ENCODE peak calls at places on chromosome 7, in nine cellular contexts. M, K, W, H, Q, R, N, I and E are unnamed samples.

GRCh38 chr7:97090761-97091353 is 26.6 kb upstream of the SDHAF3 start:
- DNase-seq in Q (no peak), W (no peak), M (no peak), R (no peak), K (no peak), I (no peak), H (no peak), N (no peak), E (no peak)

GRCh38 chr7:121027761-121028681 is 39.5 kb downstream of the CPED1 start:
- DNase-seq in R (no peak), K (no peak), H (no peak), N (no peak), I (no peak), W (no peak), Q (no peak), M (no peak), E (peak)

GRCh38 chr7:151048911-151049463 is 656 bp downstream of the ASIC3 start:
- DNase-seq in Q (no peak), H (no peak), I (no peak), R (no peak), K (no peak), M (no peak), N (no peak), W (no peak), E (no peak)

GRCh38 chr7:101537205-101537604 is 91.9 kb downstream of the MYL10 start:
- DNase-seq in I (no peak), W (no peak), H (no peak), Q (no peak), K (no peak), R (peak), M (no peak), N (peak), E (no peak)

GRCh38 chr7:44980393-44981034 is 1.7 kb upstream of the MYO1G start:
- DNase-seq in M (peak), W (peak), N (no peak), Q (no peak), H (no peak), I (peak), R (no peak), K (no peak), E (no peak)

GRCh38 chr7:134870781-134871180 is 91.3 kb downstream of the CALD1 start:
- DNase-seq in K (no peak), R (no peak), Q (no peak), M (no peak), H (no peak), W (no peak), N (no peak), I (no peak), E (no peak)

GRCh38 chr7:133724694-133725093 is 402.4 kb upstream of the LRGUK start:
- DNase-seq in I (no peak), W (no peak), Q (no peak), M (no peak), N (no peak), H (no peak), K (no peak), R (no peak), E (no peak)

GRCh38 chr7:114087674-114088539 is 169.1 kb upstream of the PPP1R3A start:
- DNase-seq in W (no peak), I (no peak), Q (no peak), N (no peak), M (no peak), K (no peak), H (peak), R (peak), E (no peak)

GRCh38 chr7:139246905-139247304 is 15.9 kb downstream of the UBN2 start:
- DNase-seq in R (no peak), W (no peak), I (no peak), H (no peak), Q (peak), N (peak), M (no peak), K (no peak), E (no peak)

GRCh38 chr7:20932785-20933184 is 146.1 kb upstream of the SP8 start:
- DNase-seq in N (no peak), K (no peak), R (no peak), W (no peak), Q (no peak), H (no peak), M (no peak), I (no peak), E (no peak)

GRCh38 chr7:99997545-99998137 is 17.8 kb upstream of the ZKSCAN1 start:
- DNase-seq in I (peak), Q (peak), W (peak), M (peak), H (peak), K (peak), R (no peak), N (no peak), E (no peak)

GRCh38 chr7:57438244-57438643 is 11.7 kb upstream of the ZNF716 start:
- DNase-seq in N (no peak), Q (no peak), M (no peak), I (no peak), K (no peak), H (no peak), R (no peak), W (no peak), E (no peak)